ENCODE peak calls at places on chromosomes 4 and X, in seven cellular contexts. K is caudate nucleus; V is RWPE1; C is effector memory CD4-positive, alpha-beta T cell; B is tibial nerve; J is thoracic aorta; Y is A549. L is an unnamed sample.

GRCh38 chrX:27995611-27996010 is 14.4 kb upstream of the DCAF8L1 start:
- DNase-seq in C (no peak), K (no peak), J (no peak), Y (no peak), B (no peak), V (no peak), L (no peak)

GRCh38 chrX:52410439-52411394 is 41.9 kb downstream of the XAGE2 start:
- DNase-seq in J (no peak), C (no peak), B (no peak), Y (no peak), K (no peak), V (no peak), L (no peak)

GRCh38 chr4:77697860-77698599 is 92.4 kb downstream of the CXCL13 start:
- DNase-seq in Y (peak; percentile 10), B (no peak), J (no peak), V (peak; percentile 60), C (no peak), K (peak; percentile 7), L (no peak)

GRCh38 chrX:15430584-15430983 is 46.4 kb upstream of the VEGFD start:
- DNase-seq in K (no peak), C (no peak), V (no peak), Y (no peak), B (no peak), J (no peak), L (no peak)

GRCh38 chrX:45771560-45772340 is 571.1 kb upstream of the DIPK2B start:
- DNase-seq in V (no peak), B (no peak), K (no peak), Y (no peak), J (no peak), C (peak; percentile 34), L (no peak)

GRCh38 chr4:40840255-40840984 is 90.7 kb downstream of the NSUN7 start:
- DNase-seq in J (no peak), V (no peak), K (no peak), C (no peak), B (no peak), Y (no peak), L (no peak)

GRCh38 chr4:111854494-111855087 is 290.7 kb upstream of the FAM241A start:
- DNase-seq in K (peak; percentile 6), B (no peak), V (peak; percentile 16), Y (peak; percentile 1), C (no peak), J (no peak), L (no peak)

GRCh38 chr4:5572751-5573150 is 135.6 kb downstream of the EVC2 start:
- DNase-seq in V (no peak), Y (no peak), B (no peak), C (no peak), J (no peak), K (no peak), L (no peak)

GRCh38 chr4:8346838-8347605 is 77.5 kb downstream of the HTRA3 start:
- DNase-seq in C (no peak), B (no peak), V (no peak), Y (no peak), K (peak; percentile 55), J (no peak), L (no peak)

GRCh38 chr4:168803727-168804126 is 206.3 kb downstream of the CBR4 start:
- DNase-seq in J (no peak), K (no peak), V (peak; percentile 91), B (no peak), Y (no peak), C (no peak), L (no peak)

GRCh38 chr4:89712141-89712540 is 124.8 kb downstream of the SNCA start:
- DNase-seq in J (no peak), Y (no peak), B (no peak), V (no peak), C (no peak), K (no peak), L (no peak)

GRCh38 chr4:165537028-165537648 is 158.3 kb downstream of the CPE start:
- DNase-seq in V (peak; percentile 50), C (no peak), B (peak; percentile 16), Y (peak; percentile 13), K (no peak), J (no peak), L (no peak)

GRCh38 chrX:20968996-20969395 is 405.2 kb upstream of the CNKSR2 start:
- DNase-seq in C (no peak), J (no peak), V (no peak), K (no peak), B (no peak), Y (no peak), L (no peak)

GRCh38 chrX:116276191-116276700 is 105.7 kb downstream of the AGTR2 start:
- DNase-seq in Y (no peak), J (no peak), C (no peak), B (no peak), K (no peak), V (no peak), L (no peak)

GRCh38 chrX:116267511-116268040 is 97.0 kb downstream of the AGTR2 start:
- DNase-seq in Y (no peak), C (no peak), B (no peak), J (no peak), K (no peak), V (no peak), L (no peak)

GRCh38 chrX:116277391-116277790 is 106.8 kb downstream of the AGTR2 start:
- DNase-seq in Y (no peak), C (no peak), J (no peak), B (no peak), V (no peak), K (no peak), L (no peak)

GRCh38 chrX:116272328-116272727 is 101.8 kb downstream of the AGTR2 start:
- DNase-seq in V (peak; percentile 69), J (no peak), Y (peak; percentile 12), B (no peak), C (no peak), K (no peak), L (no peak)

DNA sequence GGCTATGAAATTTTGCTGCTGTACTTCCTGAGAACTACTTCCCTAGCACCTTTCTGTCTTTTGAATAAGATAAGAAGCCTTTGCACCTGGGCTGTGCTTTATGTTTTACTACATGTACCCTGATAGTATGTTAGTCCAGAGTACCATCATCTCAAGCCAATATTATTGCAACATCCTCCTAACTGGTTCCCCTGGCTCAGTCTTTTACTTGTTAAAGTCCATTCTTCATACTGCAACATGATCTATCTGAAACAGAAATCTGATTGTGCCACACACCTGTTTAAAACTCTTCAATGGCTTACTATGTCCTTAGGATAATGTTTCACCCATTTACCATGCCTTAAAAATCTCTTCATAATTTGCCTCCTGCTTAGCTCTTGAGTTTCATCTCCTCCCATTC is 102.3 kb downstream of the AGTR2 start:
- DNase-seq in C (no peak), B (no peak), J (no peak), Y (no peak), K (no peak), V (no peak), L (no peak)
- H3K27ac ChIP-seq in C (no peak overlapping the region), B (no peak overlapping the region), J (no peak overlapping the region), Y (peak overlapping the region; percentile 81), K (no peak overlapping the region), V (no peak overlapping the region), L (peak overlapping the region; percentile 54)

DNA sequence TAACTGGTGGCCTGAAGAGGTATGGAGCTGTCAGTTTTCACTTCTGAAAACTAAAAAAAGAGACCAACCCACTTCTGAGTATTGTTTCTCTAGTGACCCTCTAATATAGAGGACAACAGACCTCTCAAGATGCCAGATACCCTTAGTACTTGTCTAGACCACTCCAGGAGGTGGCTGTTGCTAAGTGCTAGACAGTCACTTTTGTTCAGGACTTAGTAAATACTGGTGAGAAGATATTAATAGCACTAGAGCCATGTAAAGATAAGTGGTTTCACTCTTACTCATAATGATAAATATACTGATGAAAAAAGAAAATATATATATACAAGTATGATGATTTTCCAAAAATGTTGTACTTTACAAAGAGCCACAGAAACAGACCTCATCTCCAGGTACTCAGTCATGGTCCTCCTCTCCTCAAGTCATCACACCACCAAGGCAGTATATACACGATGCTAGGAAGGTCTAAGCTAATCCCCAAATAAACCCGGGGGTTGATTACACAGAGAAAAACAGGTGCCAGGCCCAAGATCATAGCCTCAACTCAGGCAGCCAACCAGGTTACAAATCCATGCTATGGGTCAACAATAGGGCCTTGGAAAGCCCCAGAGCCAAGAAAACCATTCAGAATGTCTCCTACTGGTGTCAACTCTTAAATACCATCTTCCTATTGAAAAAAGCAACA is 66.9 kb downstream of the ARHGEF9 start:
- DNase-seq in K (no peak), V (no peak), B (no peak), Y (no peak), C (no peak), J (no peak), L (no peak)
- H3K27ac ChIP-seq in K (no peak overlapping the region), V (no peak overlapping the region), B (no peak overlapping the region), Y (no peak overlapping the region), C (no peak overlapping the region), J (no peak overlapping the region), L (no peak overlapping the region)

GRCh38 chr4:38003628-38004027 is 43.4 kb downstream of the PTTG2 start:
- DNase-seq in B (no peak), K (no peak), Y (no peak), V (no peak), J (no peak), C (no peak), L (no peak)

GRCh38 chr4:38007645-38008044 is 47.4 kb downstream of the PTTG2 start:
- DNase-seq in Y (no peak), B (no peak), J (no peak), V (no peak), C (no peak), K (no peak), L (no peak)

GRCh38 chr4:38004887-38005286 is 44.7 kb downstream of the PTTG2 start:
- DNase-seq in J (no peak), V (no peak), Y (no peak), C (no peak), B (no peak), K (no peak), L (no peak)

GRCh38 chr4:38004062-38004461 is 43.9 kb downstream of the PTTG2 start:
- DNase-seq in V (no peak), J (no peak), B (no peak), Y (no peak), K (no peak), C (no peak), L (no peak)

DNA sequence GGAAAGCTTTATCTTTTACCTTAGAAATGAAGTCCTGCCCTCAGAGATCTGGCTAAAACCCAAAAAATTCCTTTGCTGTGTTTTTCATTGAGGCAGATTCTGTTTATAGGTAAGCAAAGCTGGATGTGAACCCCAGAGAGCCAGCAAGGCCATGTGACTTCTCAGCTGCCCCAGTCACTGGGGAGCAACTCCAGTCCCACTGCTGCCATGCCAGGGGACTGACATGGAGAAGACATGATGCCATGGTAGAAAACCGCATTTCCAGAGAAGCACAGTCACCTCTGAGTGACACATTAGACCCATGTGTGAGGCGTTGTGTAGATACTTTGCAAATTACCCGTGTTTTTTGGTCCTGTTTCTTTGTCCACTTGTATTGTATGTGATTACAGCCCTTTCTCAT is 45.4 kb downstream of the PTTG2 start:
- DNase-seq in V (no peak), C (no peak), J (no peak), K (no peak), B (no peak), Y (no peak), L (no peak)
- H3K27ac ChIP-seq in V (no peak overlapping the region), C (no peak overlapping the region), J (no peak overlapping the region), K (no peak overlapping the region), B (peak overlapping the region; percentile 11), Y (no peak overlapping the region), L (no peak overlapping the region)

DNA sequence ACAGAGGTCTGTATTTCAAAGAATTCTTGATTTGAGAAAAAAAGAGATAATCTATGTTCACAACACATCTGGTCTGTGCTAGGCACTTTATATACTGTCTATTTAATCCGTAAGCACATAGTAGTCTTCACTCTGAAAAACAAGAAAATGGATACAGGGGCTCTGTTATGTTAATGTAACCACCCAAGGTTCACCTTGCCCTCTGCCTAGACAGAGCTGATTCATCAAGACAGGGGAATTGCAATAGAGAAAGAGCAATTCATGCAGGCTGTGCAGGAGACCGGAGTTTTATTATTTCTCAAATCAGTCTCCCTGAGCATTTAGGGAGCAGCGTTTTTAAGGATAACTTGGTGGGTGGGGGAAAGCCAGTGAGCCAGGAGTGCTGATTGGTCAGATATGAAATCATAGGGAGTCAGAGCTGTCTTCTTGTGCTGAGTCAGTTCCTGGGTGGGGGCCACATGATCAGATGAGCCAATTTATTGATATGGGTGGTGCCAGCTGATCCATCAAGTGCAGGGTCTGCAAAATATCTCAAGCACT is 92.8 kb upstream of the TNIP3 start:
- DNase-seq in J (no peak), B (no peak), V (no peak), Y (no peak), K (no peak), C (no peak), L (no peak)
- H3K27ac ChIP-seq in J (no peak overlapping the region), B (no peak overlapping the region), V (peak overlapping the region; percentile 61), Y (no peak overlapping the region), K (no peak overlapping the region), C (no peak overlapping the region), L (peak overlapping the region; percentile 21)

L was measured in esophagus squamous epithelium.